ENCODE peak calls at places on chromosomes 6 and 20, in four cellular contexts. U, J, V and Y are unnamed samples.
A peak's percentile ranks its signal among the peaks of the same experiment; 100 is the strongest.

GRCh38 chr6:137161975-137162374 is 11.5 kb downstream of the IL22RA2 start:
- DNase-seq in V (no peak), J (no peak), U (no peak), Y (no peak)

GRCh38 chr6:5766260-5766659 is 240.5 kb downstream of the NRN1 start:
- DNase-seq in J (no peak), U (peak; percentile 37), V (peak; percentile 30), Y (no peak)

GRCh38 chr6:13398421-13398994 is 70.2 kb upstream of the TBC1D7 start:
- DNase-seq in V (peak; percentile 72), J (peak; percentile 23), U (peak; percentile 67), Y (no peak)

GRCh38 chr20:44787299-44787698 is 23.0 kb downstream of the RIMS4 start:
- DNase-seq in J (no peak), U (no peak), V (no peak), Y (no peak)

GRCh38 chr6:80639243-80639642 is 532.8 kb downstream of the BCKDHB start:
- DNase-seq in V (no peak), U (no peak), J (no peak), Y (no peak)

GRCh38 chr6:90219168-90219985 is 77.3 kb downstream of the BACH2 start:
- DNase-seq in V (no peak), U (peak; percentile 68), J (peak; percentile 43), Y (peak; percentile 46)

GRCh38 chr6:132007474-132008190 is 56.5 kb upstream of the CCN2 start:
- DNase-seq in V (no peak), U (no peak), J (no peak), Y (no peak)

GRCh38 chr6:7914991-7915789 is 4.6 kb upstream of the TXNDC5 start:
- DNase-seq in U (no peak), V (no peak), J (no peak), Y (no peak)

GRCh38 chr20:52056203-52057062 is 135.1 kb downstream of the ZFP64 start:
- DNase-seq in U (no peak), J (no peak), V (no peak), Y (no peak)

GRCh38 chr6:38337819-38338465 is 301.8 kb downstream of the BTBD9 start:
- DNase-seq in V (no peak), U (no peak), J (no peak), Y (peak; percentile 9)

GRCh38 chr6:128252293-128253176 is 267.9 kb downstream of the PTPRK start:
- DNase-seq in J (no peak), U (peak; percentile 16), V (no peak), Y (no peak)

GRCh38 chr20:61927193-61927825 is 138.4 kb downstream of the TAF4 start:
- DNase-seq in V (no peak), J (no peak), U (no peak), Y (no peak)

GRCh38 chr20:32582659-32583580 is 2.2 kb downstream of the NOL4L start:
- DNase-seq in U (peak; percentile 53), J (peak; percentile 67), V (no peak), Y (no peak)

GRCh38 chr20:58454460-58454859 is 60.7 kb downstream of the APCDD1L start:
- DNase-seq in J (no peak), U (no peak), V (no peak), Y (no peak)

GRCh38 chr6:79868098-79868722 is 79.1 kb downstream of the ELOVL4 start:
- DNase-seq in U (peak; percentile 90), V (peak; percentile 38), J (peak; percentile 81), Y (peak; percentile 45)

GRCh38 chr6:54988576-54988975 is 142.0 kb downstream of the FAM83B start:
- DNase-seq in V (no peak), J (no peak), U (no peak), Y (no peak)

GRCh38 chr6:138044458-138044857 is 62.8 kb downstream of the PERP start:
- DNase-seq in U (no peak), J (no peak), V (no peak), Y (no peak)

GRCh38 chr6:4809999-4810918 is 34.1 kb downstream of the CDYL start:
- DNase-seq in U (no peak), J (no peak), V (no peak), Y (peak; percentile 89)

GRCh38 chr6:53984163-53984562 is 127.1 kb upstream of the MLIP start:
- DNase-seq in V (no peak), J (no peak), U (no peak), Y (peak; percentile 28)

GRCh38 chr6:43074847-43075741 is 1.0 kb upstream of the PTK7 start:
- DNase-seq in J (no peak), V (no peak), U (no peak), Y (no peak)

GRCh38 chr6:21597243-21597682 is 3.7 kb downstream of the SOX4 start:
- DNase-seq in U (no peak), V (no peak), J (no peak), Y (no peak)

GRCh38 chr6:163745566-163746400 is 331.3 kb downstream of the QKI start:
- DNase-seq in V (no peak), U (peak; percentile 98), J (peak; percentile 52), Y (peak; percentile 97)

GRCh38 chr6:13278991-13279390 is 49.3 kb downstream of the TBC1D7 start:
- DNase-seq in J (no peak), V (no peak), U (no peak), Y (no peak)

GRCh38 chr20:38863024-38863851 is 57.7 kb downstream of the PPP1R16B start:
- DNase-seq in U (no peak), J (no peak), V (no peak), Y (no peak)

GRCh38 chr6:43885399-43886066 is 115.5 kb downstream of the VEGFA start:
- DNase-seq in J (no peak), U (no peak), V (no peak), Y (no peak)

GRCh38 chr20:59307270-59307669 is 6.9 kb downstream of the EDN3 start:
- DNase-seq in J (no peak), U (no peak), V (no peak), Y (no peak)

GRCh38 chr6:73798592-73798991 is 102.6 kb downstream of the CD109 start:
- DNase-seq in J (no peak), V (peak; percentile 36), U (peak; percentile 88), Y (peak; percentile 50)

GRCh38 chr20:49768204-49769124 is 44.2 kb upstream of the SLC9A8 start:
- DNase-seq in V (peak; percentile 81), U (peak; percentile 79), J (no peak), Y (peak; percentile 90)

GRCh38 chr6:155273438-155273837 is 9.6 kb downstream of the CLDN20 start:
- DNase-seq in U (peak; percentile 96), J (no peak), V (peak; percentile 67), Y (no peak)
- H3K18ac ChIP-seq in U (peak overlapping the region; percentile 30), J (no peak overlapping the region), V (no peak overlapping the region), Y (no peak overlapping the region)

DNA sequence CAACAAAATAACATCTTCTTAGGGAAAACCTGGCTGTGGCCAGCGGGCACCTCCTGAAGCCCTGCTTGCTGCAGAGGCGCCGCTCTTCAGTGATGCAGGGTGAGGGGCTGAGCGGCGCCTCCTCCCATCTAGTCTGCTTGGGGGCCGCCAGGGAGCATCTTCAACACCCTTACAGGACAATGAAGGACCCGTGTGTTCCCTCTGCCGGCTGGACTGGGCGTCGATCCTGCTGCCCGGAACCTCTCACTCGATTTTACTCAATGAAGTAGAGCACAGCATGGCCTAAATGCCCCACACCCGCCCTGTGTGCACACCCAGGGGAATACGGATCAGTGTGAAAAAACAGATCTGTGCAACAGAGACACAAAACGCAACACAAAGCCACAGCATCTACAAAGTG is 28.5 kb upstream of the MPC1 start:
- DNase-seq in J (no peak), U (no peak), V (no peak), Y (no peak)
- H4K8ac ChIP-seq in J (no peak overlapping the region), U (no peak overlapping the region), V (no peak overlapping the region), Y (no peak overlapping the region)

DNA sequence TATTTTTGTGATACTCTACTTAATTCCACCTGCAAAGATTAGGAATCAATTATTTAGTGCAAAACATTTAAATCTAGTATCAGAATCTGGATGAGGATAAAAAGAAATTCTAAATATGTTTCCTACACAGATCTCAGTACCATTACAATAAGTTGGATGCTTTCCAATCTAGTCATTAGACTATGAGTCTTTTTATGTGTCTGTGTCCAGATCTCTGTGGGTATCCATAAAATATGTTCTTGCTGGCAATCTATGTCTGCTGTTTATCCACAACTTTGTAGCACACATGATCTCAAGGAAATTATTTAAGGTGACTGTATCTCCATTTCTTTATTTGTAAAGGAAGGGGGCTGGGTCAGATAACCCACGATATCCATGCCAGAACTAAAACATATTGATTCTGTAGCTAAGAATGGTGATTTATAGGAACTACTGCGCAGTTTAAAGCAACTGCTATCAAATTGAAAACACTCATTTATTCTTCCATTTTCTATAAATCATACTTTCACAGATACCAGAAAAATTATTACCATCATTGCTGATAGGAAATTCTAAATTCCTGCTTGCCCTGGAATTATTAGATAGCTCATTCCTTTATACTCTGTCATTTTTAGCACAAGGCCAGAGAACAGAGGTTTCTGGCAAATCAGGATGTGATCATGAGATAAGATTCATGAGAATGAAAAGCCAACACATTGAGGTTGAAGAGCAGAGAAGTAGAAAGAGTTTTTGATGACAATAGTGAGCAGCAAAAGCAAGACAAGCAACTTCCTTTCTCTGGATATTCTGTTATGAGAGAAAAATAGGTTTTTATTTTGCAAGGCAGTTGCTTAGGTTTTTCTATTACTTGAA is 851.4 kb upstream of the CITED2 start:
- DNase-seq in U (no peak), V (no peak), J (no peak), Y (no peak)
- H3K18ac ChIP-seq in U (no peak overlapping the region), V (no peak overlapping the region), J (no peak overlapping the region), Y (no peak overlapping the region)

DNA sequence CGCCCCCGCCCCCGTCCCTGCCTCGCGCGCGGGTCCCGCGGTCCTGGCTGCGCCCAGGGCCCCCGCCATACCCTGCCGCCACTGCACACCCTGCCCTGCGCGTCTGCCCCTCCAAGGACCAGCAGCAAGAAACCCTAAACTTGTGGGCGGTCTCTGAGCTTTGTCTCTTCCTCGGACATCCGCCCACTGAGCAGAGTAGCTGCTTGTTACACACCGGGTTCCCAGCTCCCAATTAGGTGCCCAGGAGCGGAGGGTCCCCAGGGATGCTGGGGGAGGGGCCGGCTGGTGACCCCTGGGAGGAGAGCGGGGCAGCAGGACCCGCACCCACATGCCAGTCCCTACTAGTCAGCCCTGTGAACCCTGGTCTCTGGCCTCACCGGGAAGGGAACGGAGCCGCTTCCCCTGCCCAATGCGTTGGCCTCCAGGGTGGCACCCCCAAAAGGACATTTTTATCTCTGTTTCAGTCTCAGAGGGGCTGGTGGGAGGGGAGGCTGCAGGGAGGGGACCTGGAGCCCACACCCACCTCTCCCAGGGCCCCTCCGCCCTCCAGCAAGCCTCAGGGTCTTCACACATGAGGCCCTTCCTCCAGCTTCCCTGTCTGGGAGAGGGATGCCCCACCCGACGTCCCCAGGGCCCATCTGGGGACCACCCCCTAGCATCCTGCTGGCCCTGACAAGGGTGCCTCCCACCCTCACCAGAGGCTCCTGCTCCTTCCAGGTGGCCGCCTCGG is 10.5 kb downstream of the STMN3 start:
- DNase-seq in U (peak; percentile 39), V (peak; percentile 66), J (no peak), Y (peak; percentile 23)
- H4K8ac ChIP-seq in U (no peak overlapping the region), V (no peak overlapping the region), J (no peak overlapping the region), Y (peak overlapping the region; percentile 14)

DNA sequence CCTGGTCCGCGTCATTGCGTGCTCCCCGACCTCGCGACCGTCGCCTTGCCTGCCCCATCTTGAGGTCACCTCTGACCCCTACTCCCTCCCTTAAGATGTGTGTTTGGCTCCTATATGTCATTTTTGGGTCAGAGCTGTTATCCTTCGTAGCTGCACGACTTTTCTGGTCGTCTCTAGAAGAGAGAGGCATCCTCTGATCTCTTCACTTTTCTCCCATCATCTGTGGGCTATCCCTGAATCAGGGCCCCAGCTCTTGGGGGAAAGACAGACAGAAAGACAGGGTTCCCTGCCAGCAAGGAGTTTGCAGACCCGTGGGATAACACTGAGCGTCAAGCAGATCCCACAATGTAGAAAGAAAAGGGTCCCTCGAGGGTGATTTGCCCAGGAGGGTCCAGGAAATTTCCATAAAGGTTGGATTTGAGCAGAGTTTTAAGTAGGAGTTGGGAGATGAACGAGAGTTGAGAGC is 555 bp downstream of the FAM120B start:
- DNase-seq in V (no peak), U (no peak), J (no peak), Y (no peak)
- H3K18ac ChIP-seq in V (peak overlapping the region; percentile 81), U (no peak overlapping the region), J (peak overlapping the region; percentile 97), Y (peak overlapping the region; percentile 44)

GRCh38 chr6:105620878-105621277 is 218.0 kb upstream of the PREP start:
- DNase-seq in U (no peak), V (no peak), J (no peak), Y (no peak)
- H4K8ac ChIP-seq in U (no peak overlapping the region), V (no peak overlapping the region), J (no peak overlapping the region), Y (no peak overlapping the region)